ENCODE peak calls at places on chromosomes 5 and 9, in five cellular contexts. F is NAMALWA, Q is left ventricle myocardium inferior, N is DMS 273 treated with DMSO at 0.1 percent for 48 hours, J is NCI-H2029. Z is an unnamed sample.

GRCh38 chr5:27477550-27477949 is 439.2 kb upstream of the CDH9 start:
- DNase-seq in F (no peak), Q (no peak), N (no peak), J (no peak), Z (no peak)

GRCh38 chr5:61229416-61229815 is 67.1 kb upstream of the SMIM15 start:
- DNase-seq in F (no peak), Q (peak; percentile 25), N (no peak), J (peak; percentile 2), Z (no peak)

GRCh38 chr5:178349607-178350353 is 117.2 kb upstream of the PHYKPL start:
- DNase-seq in F (no peak), Q (no peak), N (no peak), J (no peak), Z (no peak)

GRCh38 chr5:139919308-139919707 is 123.7 kb downstream of the PSD2 start:
- DNase-seq in F (no peak), Q (no peak), N (no peak), J (no peak), Z (no peak)

GRCh38 chr9:22529426-22530199 is 83.0 kb downstream of the DMRTA1 start:
- DNase-seq in F (no peak), Q (no peak), N (no peak), J (no peak), Z (no peak)

GRCh38 chr5:78537821-78538220 is 110.8 kb downstream of the LHFPL2 start:
- DNase-seq in F (peak; percentile 32), Q (no peak), N (peak; percentile 11), J (peak; percentile 28), Z (no peak)

GRCh38 chr5:147981074-147981473 is 74.7 kb upstream of the C5orf46 start:
- DNase-seq in F (no peak), Q (no peak), N (no peak), J (no peak), Z (no peak)

GRCh38 chr5:145908206-145908945 is 28.0 kb upstream of the SH3RF2 start:
- DNase-seq in F (no peak), Q (no peak), N (no peak), J (no peak), Z (no peak)

GRCh38 chr9:131701789-131702337 is 38.0 kb downstream of the RAPGEF1 start:
- DNase-seq in F (no peak), Q (no peak), N (no peak), J (no peak), Z (no peak)

GRCh38 chr5:141260458-141261237 is 15.5 kb downstream of the PCDHB15 start:
- DNase-seq in F (peak; percentile 31), Q (no peak), N (no peak), J (no peak), Z (peak; percentile 1)

GRCh38 chr5:172351240-172351778 is 67.7 kb upstream of the UBTD2 start:
- DNase-seq in F (peak; percentile 15), Q (no peak), N (no peak), J (no peak), Z (no peak)

GRCh38 chr9:100856238-100856637 is 172.3 kb upstream of the PLPPR1 start:
- DNase-seq in F (no peak), Q (no peak), N (no peak), J (peak; percentile 60), Z (no peak)

GRCh38 chr9:84794981-84795637 is 125.6 kb downstream of the NTRK2 start:
- DNase-seq in F (no peak), Q (no peak), N (no peak), J (no peak), Z (no peak)

GRCh38 chr5:142937265-142937877 is 167.2 kb downstream of the ARHGAP26 start:
- DNase-seq in F (no peak), Q (no peak), N (no peak), J (no peak), Z (peak; percentile 58)

GRCh38 chr9:34555002-34555348 is 32.2 kb upstream of the ENHO start:
- DNase-seq in F (no peak), Q (no peak), N (no peak), J (no peak), Z (no peak)

GRCh38 chr5:3303777-3304176 is 291.9 kb upstream of the IRX1 start:
- DNase-seq in F (no peak), Q (no peak), N (no peak), J (no peak), Z (no peak)

GRCh38 chr5:42005561-42006153 is 80.6 kb downstream of the FBXO4 start:
- DNase-seq in F (peak; percentile 37), Q (no peak), N (peak; percentile 13), J (no peak), Z (no peak)

GRCh38 chr5:168646335-168646734 is 67.2 kb upstream of the PANK3 start:
- DNase-seq in F (no peak), Q (no peak), N (no peak), J (no peak), Z (no peak)